ENCODE peak calls at places on chromosomes 3 and 15, in six cellular contexts. U is IMR-90, X is mesenchymal stem cell, F is neuronal stem cell, C is H1, M is H9. D is an unnamed sample.

GRCh38 chr3:51371943-51372557 is 13.0 kb upstream of the MANF start:
- DNase-seq in U (peak), C (no peak), X (peak), M (peak), F (peak), D (peak)

GRCh38 chr3:38457111-38458003 is 3.7 kb downstream of the ACVR2B start:
- DNase-seq in U (peak), X (no peak), F (no peak), C (no peak), M (no peak), D (no peak)

GRCh38 chr3:126523745-126524428 is at the start of gene CHST13:
- DNase-seq in M (peak), U (peak), F (peak), C (no peak), X (peak), D (peak)

GRCh38 chr3:184110316-184110725 is 13.5 kb downstream of the HTR3E start:
- DNase-seq in F (no peak), U (peak), X (peak), C (no peak), M (peak), D (no peak)

GRCh38 chr3:29635888-29636287 is 355.0 kb downstream of the RBMS3 start:
- DNase-seq in U (peak), C (no peak), F (no peak), X (peak), M (no peak), D (no peak)

GRCh38 chr3:78941587-78941986 is 826.2 kb downstream of the ROBO1 start:
- DNase-seq in U (peak), F (no peak), M (no peak), X (peak), C (no peak), D (peak)

GRCh38 chr15:74967670-74968069 is 11.1 kb upstream of the RPP25 start:
- DNase-seq in C (no peak), M (no peak), F (no peak), U (no peak), X (no peak), D (no peak)

GRCh38 chr3:4935347-4935746 is 43.9 kb upstream of the BHLHE40 start:
- DNase-seq in X (no peak), U (no peak), C (no peak), F (no peak), M (no peak), D (peak)

GRCh38 chr15:75835990-75836952 is 7.0 kb upstream of the UBE2Q2 start:
- DNase-seq in F (no peak), X (peak), U (no peak), C (no peak), M (no peak), D (no peak)

GRCh38 chr3:177778633-177779032 is 581.4 kb upstream of the TBL1XR1 start:
- DNase-seq in M (no peak), X (no peak), F (no peak), U (no peak), C (no peak), D (no peak)

GRCh38 chr3:185400340-185400667 is 37.4 kb downstream of the MAP3K13 start:
- DNase-seq in M (no peak), X (no peak), U (peak), C (no peak), F (no peak), D (no peak)

GRCh38 chr15:50315814-50316630 is 39.0 kb downstream of the GABPB1 start:
- DNase-seq in U (peak), X (peak), C (no peak), F (peak), M (no peak), D (peak)

GRCh38 chr3:189756651-189757078 is 125.5 kb downstream of the TP63 start:
- DNase-seq in C (no peak), X (no peak), F (no peak), M (no peak), U (no peak), D (peak)

GRCh38 chr3:151230644-151231043 is 27.6 kb upstream of the GPR171 start:
- DNase-seq in U (no peak), M (no peak), C (no peak), X (no peak), F (no peak), D (peak)

GRCh38 chr3:135792174-135792573 is 173.4 kb upstream of the PPP2R3A start:
- DNase-seq in C (no peak), X (no peak), U (no peak), M (peak), F (no peak), D (no peak)

GRCh38 chr15:99168601-99169580 is 64.0 kb downstream of the SYNM start:
- DNase-seq in F (no peak), M (no peak), C (no peak), X (no peak), U (no peak), D (no peak)

GRCh38 chr3:98791341-98792325 is 28.5 kb downstream of the ST3GAL6 start:
- DNase-seq in M (no peak), U (peak), C (no peak), X (no peak), F (no peak), D (no peak)

GRCh38 chr3:73540969-73541740 is 83.6 kb downstream of the PDZRN3 start:
- DNase-seq in F (no peak), C (no peak), X (no peak), M (no peak), U (peak), D (peak)

GRCh38 chr3:73535137-73535536 is 89.6 kb downstream of the PDZRN3 start:
- DNase-seq in F (no peak), M (no peak), X (no peak), U (no peak), C (no peak), D (no peak)

GRCh38 chr3:73535935-73536334 is 88.8 kb downstream of the PDZRN3 start:
- DNase-seq in F (no peak), C (no peak), X (no peak), U (no peak), M (no peak), D (no peak)

GRCh38 chr3:73536952-73537351 is 87.8 kb downstream of the PDZRN3 start:
- DNase-seq in F (no peak), U (no peak), C (no peak), M (no peak), X (no peak), D (no peak)

GRCh38 chr3:73536336-73536895 is 88.3 kb downstream of the PDZRN3 start:
- DNase-seq in C (no peak), U (no peak), F (no peak), M (no peak), X (no peak), D (no peak)
- H3K4me2 ChIP-seq in C (no peak), U (no peak), F (no peak), M (no peak), X (no peak), D (no peak)

GRCh38 chr3:168095611-168096209 is at the start of gene GOLIM4:
- DNase-seq in C (peak), X (peak), M (peak), F (peak), U (peak), D (peak)
- H3K23ac ChIP-seq in C (no peak), X (no peak), M (no peak), F (peak), U (peak), D (no peak)

DNA sequence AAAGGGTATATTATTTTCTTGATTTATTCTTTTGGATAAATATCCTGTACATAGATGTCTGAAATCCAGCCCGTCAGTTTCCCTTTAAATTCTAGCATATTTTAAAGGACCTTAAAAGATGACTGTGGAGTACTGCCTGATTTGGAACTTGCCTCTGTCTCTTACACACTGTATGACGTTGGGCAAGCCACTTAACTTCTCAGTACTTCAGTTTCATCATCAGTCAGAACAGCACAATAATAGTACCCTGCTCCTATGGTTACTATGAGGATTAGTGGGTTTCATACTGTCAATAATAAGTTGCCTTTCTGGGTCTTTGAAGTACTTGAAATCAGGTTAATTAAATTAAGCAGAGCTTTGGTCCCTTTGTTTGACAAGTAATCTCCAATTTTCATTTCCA is 374.3 kb downstream of the TIGIT start:
- DNase-seq in F (no peak), X (peak), M (no peak), C (no peak), U (no peak), D (no peak)
- H2AFZ ChIP-seq in F (no peak), X (no peak), M (no peak), C (no peak), U (no peak), D (no peak)

DNA sequence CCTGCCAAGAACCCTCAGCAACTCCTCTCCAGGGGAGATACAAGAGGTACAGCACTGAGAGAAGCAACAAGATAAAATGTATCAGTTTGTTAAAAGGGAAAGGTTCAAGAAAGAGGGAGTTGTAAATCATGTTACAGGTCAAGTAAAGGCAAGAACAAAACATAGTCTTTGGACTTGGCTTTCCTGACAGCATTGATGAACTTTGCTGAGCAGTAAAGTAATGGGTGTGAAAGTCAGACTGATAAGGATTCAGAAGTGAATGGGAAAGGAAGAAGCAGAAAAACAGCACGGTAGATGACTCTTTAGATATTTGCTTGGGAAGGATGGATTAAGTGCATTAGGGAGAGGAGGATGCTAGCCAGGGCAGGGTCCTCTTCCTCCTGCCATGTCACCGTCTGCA is 27.1 kb downstream of the MBNL1 start:
- DNase-seq in C (no peak), F (no peak), X (no peak), M (no peak), U (no peak), D (no peak)
- H3K4me2 ChIP-seq in C (no peak), F (no peak), X (no peak), M (no peak), U (no peak), D (no peak)

GRCh38 chr3:194182130-194182529 is 46.2 kb downstream of the HES1 start:
- DNase-seq in U (no peak), M (no peak), X (no peak), F (no peak), C (no peak), D (no peak)
- H3K23ac ChIP-seq in U (no peak), M (no peak), X (no peak), F (no peak), C (no peak), D (no peak)

DNA sequence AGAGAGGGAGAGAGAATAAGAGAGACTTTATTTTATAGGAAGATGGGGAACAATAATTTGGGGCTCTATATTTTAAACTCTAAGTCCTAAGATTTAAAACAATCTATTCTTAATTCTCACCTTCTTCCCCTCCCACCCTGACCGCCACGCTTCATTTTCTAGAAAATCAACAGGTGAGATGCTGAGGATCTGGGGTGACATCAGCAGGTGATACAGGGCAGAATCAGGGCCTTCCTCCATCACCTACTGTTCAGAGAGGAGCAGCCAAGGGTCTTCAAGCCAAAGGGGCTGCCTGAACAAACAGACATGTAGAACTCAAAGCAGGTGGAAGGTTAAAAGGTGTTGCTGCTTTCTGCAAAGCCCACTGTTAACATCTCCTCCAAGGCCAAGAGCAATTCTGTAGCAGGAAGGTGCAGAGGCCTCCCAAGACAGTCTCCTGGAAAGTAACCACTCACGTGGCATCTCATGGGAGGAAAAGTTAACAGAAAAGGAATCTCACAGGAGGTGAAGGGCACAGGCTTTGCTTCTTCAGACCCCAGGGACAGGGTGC is 183.6 kb upstream of the TLE3 start:
- DNase-seq in F (no peak), U (no peak), M (no peak), X (no peak), C (no peak), D (no peak)
- H2AFZ ChIP-seq in F (no peak), U (no peak), M (no peak), X (no peak), C (no peak), D (no peak)

GRCh38 chr15:96324900-96325299 is 5.6 kb upstream of the NR2F2 start:
- DNase-seq in C (no peak), F (no peak), X (peak), M (no peak), U (no peak), D (no peak)

GRCh38 chr15:96325579-96326331 is 4.7 kb upstream of the NR2F2 start:
- DNase-seq in X (peak), U (peak), M (no peak), F (no peak), C (no peak), D (no peak)

GRCh38 chr15:96327155-96327741 is 3.3 kb upstream of the NR2F2 start:
- DNase-seq in X (peak), C (no peak), F (no peak), U (peak), M (peak), D (peak)

GRCh38 chr15:96328101-96328958 is 2.2 kb upstream of the NR2F2 start:
- DNase-seq in X (peak), U (no peak), C (no peak), M (no peak), F (no peak), D (no peak)

GRCh38 chr15:96326551-96327154 is 3.8 kb upstream of the NR2F2 start:
- DNase-seq in X (peak), C (no peak), M (peak), U (no peak), F (no peak), D (peak)
- H3K4me2 ChIP-seq in X (peak), C (peak), M (peak), U (peak), F (peak), D (peak)

GRCh38 chr15:43516801-43517353 is 531 bp upstream of the MAP1A start:
- DNase-seq in F (no peak), M (no peak), U (peak), C (no peak), X (peak), D (no peak)

GRCh38 chr15:43514241-43515057 is 3.0 kb upstream of the MAP1A start:
- DNase-seq in X (peak), U (peak), M (peak), F (no peak), C (no peak), D (no peak)

GRCh38 chr15:43517354-43518072 is at the start of gene MAP1A:
- DNase-seq in C (no peak), M (peak), F (no peak), X (peak), U (peak), D (no peak)

GRCh38 chr15:43515731-43516130 is 1.7 kb upstream of the MAP1A start:
- DNase-seq in C (no peak), F (no peak), X (no peak), M (no peak), U (no peak), D (no peak)

GRCh38 chr15:43516185-43516584 is 1.2 kb upstream of the MAP1A start:
- DNase-seq in U (no peak), X (peak), M (no peak), C (no peak), F (no peak), D (no peak)
- H3K23ac ChIP-seq in U (peak), X (no peak), M (no peak), C (no peak), F (no peak), D (no peak)

D was measured in trophoblast cell.